ENCODE peak calls at places on chromosomes 5 and 9, in four cellular contexts. X, F, U and Q are unnamed samples.
A peak's percentile ranks its signal among the peaks of the same experiment; 100 is the strongest.

GRCh38 chr9:133677126-133678010 is 41.2 kb downstream of the DBH start:
- DNase-seq in X (no peak), F (no peak), U (no peak), Q (peak; percentile 37)

GRCh38 chr5:14270212-14270702 is 127.1 kb downstream of the TRIO start:
- DNase-seq in X (peak; percentile 79), F (no peak), U (peak; percentile 68), Q (peak; percentile 66)

GRCh38 chr5:105903069-105903468 is 1767.7 kb downstream of the EFNA5 start:
- DNase-seq in X (peak; percentile 60), F (no peak), U (no peak), Q (no peak)

GRCh38 chr9:27765266-27765665 is 192.0 kb upstream of the C9orf72 start:
- DNase-seq in X (no peak), F (no peak), U (peak; percentile 59), Q (no peak)

GRCh38 chr5:158398360-158399201 is 539.6 kb upstream of the CLINT1 start:
- DNase-seq in X (no peak), F (no peak), U (no peak), Q (no peak)

GRCh38 chr9:120377268-120378150 is 202.5 kb downstream of the CDK5RAP2 start:
- DNase-seq in X (no peak), F (no peak), U (no peak), Q (no peak)

GRCh38 chr5:160312139-160312959 is at the start of gene CCNJL:
- DNase-seq in X (no peak), F (no peak), U (peak; percentile 39), Q (peak; percentile 80)

GRCh38 chr5:11504794-11505193 is 399.5 kb downstream of the CTNND2 start:
- DNase-seq in X (peak; percentile 3), F (no peak), U (no peak), Q (no peak)

GRCh38 chr9:100428871-100429654 is 2.1 kb downstream of the MSANTD3 start:
- DNase-seq in X (peak; percentile 100), F (no peak), U (peak; percentile 99), Q (no peak)

GRCh38 chr9:121954477-121955175 is 138.5 kb downstream of the TTLL11 start:
- DNase-seq in X (peak; percentile 72), F (no peak), U (no peak), Q (peak; percentile 67)

GRCh38 chr9:127050152-127050551 is 72.3 kb downstream of the ANGPTL2 start:
- DNase-seq in X (no peak), F (no peak), U (no peak), Q (peak; percentile 58)

GRCh38 chr5:179550511-179551342 is at the start of gene RUFY1:
- DNase-seq in X (peak; percentile 73), F (peak; percentile 57), U (peak; percentile 79), Q (peak; percentile 94)

GRCh38 chr5:113293613-113294340 is 141.0 kb downstream of the TSSK1B start:
- DNase-seq in X (peak; percentile 53), F (no peak), U (peak; percentile 55), Q (no peak)

GRCh38 chr5:36944607-36945225 is 68.1 kb downstream of the NIPBL start:
- DNase-seq in X (peak; percentile 85), F (no peak), U (peak; percentile 77), Q (no peak)

GRCh38 chr9:133987455-133987800 is 4.7 kb downstream of the VAV2 start:
- DNase-seq in X (no peak), F (no peak), U (no peak), Q (no peak)

GRCh38 chr5:178547753-178548415 is 42.3 kb downstream of the COL23A1 start:
- DNase-seq in X (no peak), F (no peak), U (no peak), Q (no peak)

GRCh38 chr5:56175465-56175864 is 57.7 kb downstream of the ANKRD55 start:
- DNase-seq in X (peak; percentile 96), F (no peak), U (peak; percentile 81), Q (no peak)

GRCh38 chr5:37855438-37855837 is 15.6 kb upstream of the GDNF start:
- DNase-seq in X (no peak), F (no peak), U (no peak), Q (no peak)